ENCODE peak calls at places on chromosome 10, in seven cellular contexts. One of them, this sample, is unnamed.

GRCh38 chr10:70575874-70576802 is 26.4 kb downstream of the PRF1 start:
- DNase-seq in endothelial cell of umbilical vein: no peak
- DNase-seq in Peyer's patch: peak; percentile 70
- DNase-seq in uterus: no peak
- DNase-seq in H1: no peak
- DNase-seq in HCT116: peak; percentile 84
- DNase-seq in testis: peak; percentile 76
- DNase-seq in this sample: peak; percentile 28

GRCh38 chr10:88097092-88097894 is 233.9 kb downstream of the PTEN start:
- DNase-seq in uterus: no peak
- DNase-seq in testis: no peak
- DNase-seq in H1: no peak
- DNase-seq in endothelial cell of umbilical vein: no peak
- DNase-seq in HCT116: no peak
- DNase-seq in Peyer's patch: no peak
- DNase-seq in this sample: no peak

GRCh38 chr10:62071846-62072281 is 170.4 kb downstream of the ARID5B start:
- DNase-seq in Peyer's patch: no peak
- DNase-seq in endothelial cell of umbilical vein: no peak
- DNase-seq in uterus: no peak
- DNase-seq in HCT116: no peak
- DNase-seq in testis: no peak
- DNase-seq in H1: no peak
- DNase-seq in this sample: no peak

GRCh38 chr10:44689368-44689767 is 221.8 kb upstream of the TMEM72 start:
- DNase-seq in uterus: no peak
- DNase-seq in endothelial cell of umbilical vein: no peak
- DNase-seq in H1: no peak
- DNase-seq in HCT116: no peak
- DNase-seq in Peyer's patch: no peak
- DNase-seq in testis: no peak
- DNase-seq in this sample: no peak

GRCh38 chr10:18195060-18195799 is 55.0 kb downstream of the CACNB2 start:
- DNase-seq in HCT116: no peak
- DNase-seq in Peyer's patch: no peak
- DNase-seq in endothelial cell of umbilical vein: no peak
- DNase-seq in testis: peak; percentile 20
- DNase-seq in uterus: peak; percentile 54
- DNase-seq in H1: no peak
- DNase-seq in this sample: peak; percentile 60

GRCh38 chr10:49407552-49408137 is 11.8 kb upstream of the DRGX start:
- DNase-seq in endothelial cell of umbilical vein: peak; percentile 62
- DNase-seq in uterus: peak; percentile 36
- DNase-seq in H1: peak; percentile 92
- DNase-seq in testis: peak; percentile 90
- DNase-seq in Peyer's patch: peak; percentile 68
- DNase-seq in HCT116: peak; percentile 57
- DNase-seq in this sample: peak; percentile 44

GRCh38 chr10:133187091-133187905 is 27.3 kb downstream of the KNDC1 start:
- DNase-seq in Peyer's patch: no peak
- DNase-seq in endothelial cell of umbilical vein: no peak
- DNase-seq in testis: no peak
- DNase-seq in HCT116: no peak
- DNase-seq in H1: no peak
- DNase-seq in uterus: no peak
- DNase-seq in this sample: peak; percentile 19

GRCh38 chr10:14822879-14823755 is 14.7 kb downstream of the CDNF start:
- DNase-seq in testis: peak; percentile 26
- DNase-seq in Peyer's patch: peak; percentile 39
- DNase-seq in H1: no peak
- DNase-seq in HCT116: peak; percentile 16
- DNase-seq in endothelial cell of umbilical vein: peak; percentile 70
- DNase-seq in uterus: peak; percentile 32
- DNase-seq in this sample: no peak

GRCh38 chr10:128725531-128725930 is 599.3 kb upstream of the MKI67 start:
- DNase-seq in uterus: no peak
- DNase-seq in testis: no peak
- DNase-seq in endothelial cell of umbilical vein: no peak
- DNase-seq in Peyer's patch: no peak
- DNase-seq in HCT116: no peak
- DNase-seq in H1: no peak
- DNase-seq in this sample: no peak
- H3K9me3 ChIP-seq in uterus: no peaks in the 10 kb centered on the region
- H3K9me3 ChIP-seq in testis: no peaks in the 10 kb centered on the region
- H3K9me3 ChIP-seq in endothelial cell of umbilical vein: peaks cover 3% of the 10 kb centered on the region
- H3K9me3 ChIP-seq in Peyer's patch: no peaks in the 10 kb centered on the region
- H3K9me3 ChIP-seq in HCT116: no peaks in the 10 kb centered on the region
- H3K9me3 ChIP-seq in H1: no peaks in the 10 kb centered on the region
- H3K9me3 ChIP-seq in this sample: no peaks in the 10 kb centered on the region

GRCh38 chr10:11822031-11822756 is 962 bp upstream of the PROSER2 start:
- DNase-seq in H1: no peak
- DNase-seq in testis: no peak
- DNase-seq in Peyer's patch: no peak
- DNase-seq in HCT116: no peak
- DNase-seq in uterus: no peak
- DNase-seq in endothelial cell of umbilical vein: no peak
- DNase-seq in this sample: no peak

GRCh38 chr10:11823989-11824346 is 812 bp downstream of the PROSER2 start:
- DNase-seq in testis: no peak
- DNase-seq in HCT116: no peak
- DNase-seq in Peyer's patch: no peak
- DNase-seq in uterus: no peak
- DNase-seq in endothelial cell of umbilical vein: peak; percentile 39
- DNase-seq in H1: no peak
- DNase-seq in this sample: no peak

GRCh38 chr10:11824376-11824775 is 1.2 kb downstream of the PROSER2 start:
- DNase-seq in testis: no peak
- DNase-seq in uterus: no peak
- DNase-seq in H1: no peak
- DNase-seq in HCT116: no peak
- DNase-seq in Peyer's patch: no peak
- DNase-seq in endothelial cell of umbilical vein: peak; percentile 31
- DNase-seq in this sample: no peak

GRCh38 chr10:11822809-11823121 is 391 bp upstream of the PROSER2 start:
- DNase-seq in endothelial cell of umbilical vein: no peak
- DNase-seq in Peyer's patch: no peak
- DNase-seq in testis: no peak
- DNase-seq in HCT116: no peak
- DNase-seq in uterus: no peak
- DNase-seq in H1: no peak
- DNase-seq in this sample: no peak

DNA sequence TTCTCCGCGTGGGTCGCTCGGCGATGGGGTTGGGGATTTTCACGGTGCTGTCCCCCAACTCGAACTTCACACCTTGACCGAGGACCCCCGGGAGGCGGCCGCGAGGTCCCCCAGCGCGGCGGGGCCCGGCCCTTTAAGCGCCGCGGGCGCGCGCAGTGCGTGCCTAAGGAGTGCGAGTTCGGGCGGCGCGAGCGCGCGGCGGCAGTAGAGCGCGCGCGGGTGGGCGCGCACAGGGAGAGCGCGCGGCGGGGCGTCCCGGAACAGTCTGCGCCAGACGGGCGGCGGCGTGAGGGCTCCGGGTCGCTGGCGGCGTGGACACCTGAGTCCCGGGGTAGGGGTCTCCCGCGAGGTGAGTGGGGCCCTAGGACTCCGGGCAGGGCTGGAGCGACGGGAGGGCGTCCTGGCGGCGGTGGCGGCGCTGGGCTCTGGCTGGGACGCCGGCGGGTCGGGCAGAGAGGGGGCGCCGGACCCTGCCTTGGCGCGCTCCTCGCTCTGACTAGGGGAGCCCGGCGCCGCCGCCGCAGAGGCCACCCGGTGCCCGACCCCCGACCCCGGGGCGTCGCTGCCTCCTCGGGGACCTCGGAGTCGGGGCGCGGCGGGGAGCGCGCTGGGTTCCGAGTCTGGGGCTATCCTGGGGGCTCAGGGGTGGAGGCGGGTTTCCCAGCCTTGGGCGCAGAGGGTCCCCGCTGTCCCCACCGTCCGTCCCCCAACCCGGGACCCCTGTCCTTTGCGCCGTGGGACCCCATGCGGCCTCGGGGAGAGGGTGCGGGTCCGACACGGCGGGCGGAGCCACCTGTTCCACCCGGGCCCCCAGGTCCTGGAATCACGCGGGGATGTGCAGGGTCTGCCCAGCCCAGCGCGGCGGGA is at the start of gene PROSER2:
- DNase-seq in H1: peak; percentile 76
- DNase-seq in endothelial cell of umbilical vein: peak; percentile 70
- DNase-seq in testis: peak; percentile 73
- DNase-seq in uterus: peak; percentile 32
- DNase-seq in HCT116: peak; percentile 27
- DNase-seq in Peyer's patch: no peak
- DNase-seq in this sample: peak; percentile 41
- TF ChIP-seq POLR2A in H1: peak; percentile 26
- TF ChIP-seq POLR2A in endothelial cell of umbilical vein: peak; percentile 81
- TF ChIP-seq POLR2A in testis: no peak
- TF ChIP-seq POLR2A in uterus: peak; percentile 75
- TF ChIP-seq POLR2A in HCT116: peak; percentile 75
- TF ChIP-seq POLR2A in Peyer's patch: peak; percentile 38
- TF ChIP-seq POLR2A in this sample: peak; percentile 57

DNA sequence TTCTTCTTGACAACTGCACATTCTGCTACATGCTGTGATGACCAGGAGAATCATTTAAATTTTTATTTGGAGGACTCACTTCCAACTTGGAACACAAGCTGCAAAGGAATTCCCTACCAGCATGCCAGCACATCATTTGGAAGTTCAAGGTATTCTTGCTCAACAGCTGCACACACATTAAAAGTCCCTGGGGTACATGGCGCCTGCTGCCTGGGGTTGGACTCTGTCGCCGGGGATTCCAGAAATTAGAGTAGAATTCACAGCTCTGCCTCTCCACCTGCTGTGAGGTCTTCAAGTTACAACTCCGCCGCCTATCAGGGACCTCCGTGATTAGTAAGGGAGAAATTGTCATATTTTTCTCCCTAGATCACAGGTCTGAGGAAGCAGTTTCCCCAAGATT is 1.1 kb downstream of the ZNF32 start:
- DNase-seq in HCT116: no peak
- DNase-seq in Peyer's patch: no peak
- DNase-seq in testis: no peak
- DNase-seq in uterus: no peak
- DNase-seq in endothelial cell of umbilical vein: no peak
- DNase-seq in H1: no peak
- DNase-seq in this sample: no peak
- H3K9me3 ChIP-seq in HCT116: peaks cover 9% of the 10 kb centered on the region
- H3K9me3 ChIP-seq in Peyer's patch: peaks cover 41% of the 10 kb centered on the region
- H3K9me3 ChIP-seq in testis: no peaks in the 10 kb centered on the region
- H3K9me3 ChIP-seq in uterus: peaks cover 4% of the 10 kb centered on the region
- H3K9me3 ChIP-seq in endothelial cell of umbilical vein: peaks cover 12% of the 10 kb centered on the region
- H3K9me3 ChIP-seq in H1: peaks cover 39% of the 10 kb centered on the region
- H3K9me3 ChIP-seq in this sample: peaks cover 9% of the 10 kb centered on the region

DNA sequence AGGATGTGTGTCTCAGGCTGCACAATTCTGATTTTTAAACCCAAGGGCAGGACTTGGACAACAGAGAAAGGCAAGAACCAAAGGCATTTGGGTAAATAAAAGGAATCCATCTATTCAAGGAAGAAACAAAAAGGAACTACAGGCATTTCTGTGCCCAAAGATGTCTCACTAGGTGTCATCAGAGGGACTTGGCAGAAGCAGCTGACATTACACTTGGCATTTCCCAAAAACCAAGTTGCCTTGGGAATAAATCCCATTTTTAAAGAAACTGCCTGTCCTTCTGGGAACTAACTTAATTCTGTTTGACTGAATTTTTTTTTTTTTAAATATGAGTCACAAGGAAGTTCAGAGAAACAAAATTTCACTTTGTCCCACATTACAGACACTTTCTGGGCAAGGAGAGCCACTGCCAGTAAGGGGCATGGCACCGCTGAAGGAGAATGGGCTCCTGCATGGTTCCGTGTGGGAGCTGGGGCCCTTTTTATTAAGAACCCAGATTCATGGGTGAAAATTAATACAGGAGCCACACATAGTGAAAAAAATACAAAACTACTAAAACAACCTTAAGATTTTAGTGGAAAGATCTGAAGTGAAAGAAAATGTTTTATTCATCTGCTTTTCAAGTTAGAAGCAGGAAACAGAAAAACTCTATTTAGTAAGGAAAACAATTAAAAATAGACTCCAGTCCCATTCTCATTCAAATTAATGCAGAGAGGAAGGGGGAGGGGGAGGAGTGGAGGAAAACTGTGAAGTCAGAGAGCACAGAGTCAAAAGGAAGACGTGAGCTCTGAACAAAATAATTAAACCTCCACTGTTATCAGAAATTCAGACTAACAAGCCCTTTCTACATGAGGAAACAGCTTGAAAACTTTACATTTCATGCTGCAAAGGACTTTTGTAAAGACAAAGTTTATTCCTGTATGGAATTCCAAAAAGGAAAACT is 118.4 kb upstream of the PDLIM1 start:
- DNase-seq in uterus: no peak
- DNase-seq in Peyer's patch: no peak
- DNase-seq in HCT116: no peak
- DNase-seq in endothelial cell of umbilical vein: peak; percentile 26
- DNase-seq in testis: no peak
- DNase-seq in H1: no peak
- DNase-seq in this sample: no peak
- TF ChIP-seq POLR2A in uterus: no peak
- TF ChIP-seq POLR2A in Peyer's patch: no peak
- TF ChIP-seq POLR2A in HCT116: no peak
- TF ChIP-seq POLR2A in endothelial cell of umbilical vein: no peak
- TF ChIP-seq POLR2A in testis: no peak
- TF ChIP-seq POLR2A in H1: no peak
- TF ChIP-seq POLR2A in this sample: no peak

GRCh38 chr10:131429141-131429540 is 117.6 kb upstream of the TCERG1L start:
- DNase-seq in Peyer's patch: no peak
- DNase-seq in uterus: no peak
- DNase-seq in testis: no peak
- DNase-seq in HCT116: no peak
- DNase-seq in endothelial cell of umbilical vein: no peak
- DNase-seq in H1: no peak
- DNase-seq in this sample: no peak
- H3K9me3 ChIP-seq in Peyer's patch: no peaks in the 10 kb centered on the region
- H3K9me3 ChIP-seq in uterus: no peaks in the 10 kb centered on the region
- H3K9me3 ChIP-seq in testis: no peaks in the 10 kb centered on the region
- H3K9me3 ChIP-seq in HCT116: no peaks in the 10 kb centered on the region
- H3K9me3 ChIP-seq in endothelial cell of umbilical vein: peaks cover 11% of the 10 kb centered on the region
- H3K9me3 ChIP-seq in H1: no peaks in the 10 kb centered on the region
- H3K9me3 ChIP-seq in this sample: no peaks in the 10 kb centered on the region

GRCh38 chr10:124743188-124744046 is 761 bp downstream of the FAM53B start:
- DNase-seq in testis: no peak
- DNase-seq in endothelial cell of umbilical vein: peak; percentile 48
- DNase-seq in Peyer's patch: no peak
- DNase-seq in uterus: peak; percentile 46
- DNase-seq in H1: peak; percentile 71
- DNase-seq in HCT116: no peak
- DNase-seq in this sample: no peak

GRCh38 chr10:124745678-124746077 is 1.5 kb upstream of the FAM53B start:
- DNase-seq in uterus: no peak
- DNase-seq in testis: no peak
- DNase-seq in endothelial cell of umbilical vein: peak; percentile 84
- DNase-seq in Peyer's patch: no peak
- DNase-seq in HCT116: peak; percentile 56
- DNase-seq in H1: no peak
- DNase-seq in this sample: no peak

GRCh38 chr10:124745257-124745656 is 1.1 kb upstream of the FAM53B start:
- DNase-seq in uterus: no peak
- DNase-seq in Peyer's patch: no peak
- DNase-seq in testis: no peak
- DNase-seq in HCT116: no peak
- DNase-seq in H1: no peak
- DNase-seq in endothelial cell of umbilical vein: no peak
- DNase-seq in this sample: no peak

GRCh38 chr10:124744688-124745055 is 494 bp upstream of the FAM53B start:
- DNase-seq in testis: no peak
- DNase-seq in H1: no peak
- DNase-seq in HCT116: peak; percentile 22
- DNase-seq in endothelial cell of umbilical vein: peak; percentile 78
- DNase-seq in Peyer's patch: no peak
- DNase-seq in uterus: no peak
- DNase-seq in this sample: no peak

GRCh38 chr10:124744047-124744687 is at the start of gene FAM53B:
- DNase-seq in uterus: peak; percentile 82
- DNase-seq in testis: peak; percentile 90
- DNase-seq in Peyer's patch: peak; percentile 79
- DNase-seq in endothelial cell of umbilical vein: peak; percentile 62
- DNase-seq in H1: peak; percentile 82
- DNase-seq in HCT116: peak; percentile 56
- DNase-seq in this sample: peak; percentile 84
- TF ChIP-seq POLR2A in uterus: peak; percentile 74
- TF ChIP-seq POLR2A in testis: no peak
- TF ChIP-seq POLR2A in Peyer's patch: no peak
- TF ChIP-seq POLR2A in endothelial cell of umbilical vein: peak; percentile 7
- TF ChIP-seq POLR2A in H1: no peak
- TF ChIP-seq POLR2A in HCT116: peak; percentile 53
- TF ChIP-seq POLR2A in this sample: peak; percentile 13

This sample was measured in ovary.